ENCODE peak calls at places on chromosomes 3 and 15, in eight cellular contexts. X is left ventricle myocardium inferior; M is central memory CD4-positive, alpha-beta T cell; H is non-pigmented ciliary epithelial cell; L is cardiac fibroblast; G is NCI-H748 treated with DMSO at 0.1 percent for 48 hours; U is fibroblast of the conjunctiva; Y is H7. C is an unnamed sample.

GRCh38 chr3:78659386-78659987 is 1108.3 kb downstream of the ROBO1 start:
- DNase-seq in X (no peak), M (no peak), H (no peak), L (peak; percentile 67), G (no peak), U (peak; percentile 38), Y (no peak), C (peak; percentile 42)

GRCh38 chr3:77563012-77563411 is 523.1 kb downstream of the ROBO2 start:
- DNase-seq in X (no peak), M (no peak), H (no peak), L (no peak), G (no peak), U (no peak), Y (no peak), C (no peak)

GRCh38 chr15:78979456-78980320 is 34.8 kb upstream of the CTSH start:
- DNase-seq in X (peak; percentile 29), M (peak; percentile 24), H (no peak), L (peak; percentile 80), G (peak; percentile 44), U (peak; percentile 65), Y (peak; percentile 91), C (peak; percentile 79)

GRCh38 chr3:185914911-185915629 is 22.7 kb downstream of the TRA2B start:
- DNase-seq in X (no peak), M (no peak), H (no peak), L (no peak), G (no peak), U (no peak), Y (no peak), C (no peak)

GRCh38 chr3:49413338-49413734 is 1.1 kb downstream of the TCTA start:
- DNase-seq in X (no peak), M (no peak), H (no peak), L (no peak), G (no peak), U (no peak), Y (no peak), C (no peak)

GRCh38 chr3:54376440-54376839 is 254.1 kb downstream of the CACNA2D3 start:
- DNase-seq in X (no peak), M (no peak), H (no peak), L (peak; percentile 58), G (no peak), U (no peak), Y (no peak), C (no peak)

GRCh38 chr3:60094392-60094947 is 1044.6 kb upstream of the CFAP20DC start:
- DNase-seq in X (no peak), M (no peak), H (no peak), L (no peak), G (peak; percentile 16), U (no peak), Y (no peak), C (no peak)

GRCh38 chr3:36969540-36970432 is 23.1 kb downstream of the EPM2AIP1 start:
- DNase-seq in X (no peak), M (peak; percentile 41), H (peak; percentile 70), L (peak; percentile 51), G (peak; percentile 93), U (peak; percentile 14), Y (peak; percentile 65), C (peak; percentile 58)

GRCh38 chr15:59203026-59203425 is 3.6 kb upstream of the LDHAL6B start:
- DNase-seq in X (no peak), M (no peak), H (no peak), L (no peak), G (no peak), U (no peak), Y (no peak), C (no peak)

GRCh38 chr3:15982667-15983145 is 184.9 kb upstream of the ANKRD28 start:
- DNase-seq in X (peak; percentile 27), M (no peak), H (peak; percentile 76), L (peak; percentile 85), G (no peak), U (peak; percentile 72), Y (no peak), C (peak; percentile 97)

C was measured in RPMI7951.